ENCODE peak calls at places on chromosomes 11 and 22, in nine cellular contexts. V, Q, Z, U, D, N, I, B and W are unnamed samples.

GRCh38 chr11:36361472-36361871 is 65.4 kb downstream of the PRR5L start:
- DNase-seq in V (no peak), Q (no peak), Z (no peak), U (no peak), D (no peak), N (no peak), I (no peak), B (no peak), W (no peak)

GRCh38 chr22:37907036-37907954 is 1.2 kb downstream of the MICALL1 start:
- DNase-seq in Q (no peak), U (no peak), V (no peak), I (no peak), N (no peak), D (no peak), Z (no peak), B (no peak), W (no peak)

GRCh38 chr11:86167499-86168161 is 76.9 kb upstream of the EED start:
- DNase-seq in Q (no peak), N (no peak), V (no peak), I (no peak), U (no peak), D (no peak), B (no peak), Z (no peak), W (no peak)

GRCh38 chr11:20249313-20249873 is 89.1 kb upstream of the DBX1 start:
- DNase-seq in U (no peak), N (no peak), I (no peak), Q (no peak), V (no peak), B (no peak), Z (no peak), D (no peak), W (no peak)

GRCh38 chr11:96338910-96339703 is 3.9 kb downstream of the MAML2 start:
- DNase-seq in V (peak), D (no peak), U (peak), Z (peak), Q (peak), I (no peak), B (no peak), N (no peak), W (peak)

GRCh38 chr11:134231958-134232674 is 7.6 kb downstream of the VPS26B start:
- DNase-seq in I (no peak), Z (no peak), D (no peak), U (no peak), N (no peak), B (no peak), Q (no peak), V (no peak), W (no peak)

GRCh38 chr22:46935506-46936377 is 173.3 kb downstream of the TBC1D22A start:
- DNase-seq in D (peak), Q (peak), V (no peak), B (no peak), N (no peak), Z (no peak), I (no peak), U (no peak), W (peak)

GRCh38 chr11:29173660-29174062 is 843.2 kb downstream of the KCNA4 start:
- DNase-seq in I (no peak), D (no peak), B (no peak), N (no peak), V (no peak), U (no peak), Z (no peak), Q (no peak), W (no peak)

GRCh38 chr11:68295940-68296339 is 16.5 kb upstream of the LRP5 start:
- DNase-seq in Z (no peak), Q (no peak), I (no peak), U (no peak), D (no peak), B (no peak), V (no peak), N (no peak), W (peak)

GRCh38 chr11:17277024-17277584 is 565 bp downstream of the NUCB2 start:
- DNase-seq in U (peak), Z (no peak), D (peak), Q (no peak), I (no peak), B (no peak), N (no peak), V (no peak), W (no peak)

GRCh38 chr22:23762866-23763578 is at the start of gene C22orf15:
- DNase-seq in B (peak), I (no peak), U (no peak), N (no peak), V (no peak), D (no peak), Q (no peak), Z (no peak), W (no peak)

GRCh38 chr22:22811016-22812009 is 76.3 kb upstream of the IGLL5 start:
- DNase-seq in N (no peak), Z (peak), V (no peak), Q (no peak), B (no peak), D (no peak), I (no peak), U (peak), W (no peak)

GRCh38 chr22:35212020-35212419 is 45.3 kb upstream of the HMGXB4 start:
- DNase-seq in U (no peak), Q (peak), B (no peak), I (no peak), Z (no peak), D (peak), V (no peak), N (no peak), W (no peak)

GRCh38 chr22:19722175-19722914 is 994 bp upstream of the GP1BB start:
- DNase-seq in D (no peak), U (no peak), I (no peak), V (no peak), Z (no peak), B (peak), Q (no peak), N (no peak), W (no peak)

GRCh38 chr11:71165771-71166170 is 86.6 kb downstream of the SHANK2 start:
- DNase-seq in D (no peak), U (no peak), Z (peak), B (no peak), Q (no peak), V (no peak), N (no peak), I (no peak), W (no peak)

GRCh38 chr11:102279641-102280170 is 37.6 kb upstream of the BIRC3 start:
- DNase-seq in D (peak), N (no peak), Z (no peak), I (no peak), B (no peak), U (no peak), Q (peak), V (no peak), W (no peak)

GRCh38 chr11:65588199-65589054 is 7.2 kb downstream of the KCNK7 start:
- DNase-seq in Z (peak), V (no peak), D (peak), Q (peak), N (peak), I (no peak), U (peak), B (peak), W (peak)

GRCh38 chr11:6238902-6239301 is at the start of gene CNGA4:
- DNase-seq in U (peak), Z (no peak), N (no peak), V (no peak), I (no peak), B (peak), Q (no peak), D (no peak), W (no peak)

GRCh38 chr22:39375646-39376045 is 23.9 kb upstream of the TAB1 start:
- DNase-seq in U (no peak), Q (no peak), V (no peak), I (no peak), Z (no peak), D (no peak), B (no peak), N (no peak), W (no peak)

GRCh38 chr22:19367763-19368367 is 63.7 kb downstream of the HIRA start:
- DNase-seq in D (no peak), Q (no peak), U (no peak), N (no peak), B (no peak), Z (no peak), I (no peak), V (no peak), W (no peak)

GRCh38 chr22:46436595-46437163 is 100.7 kb downstream of the CELSR1 start:
- DNase-seq in I (no peak), V (no peak), Z (no peak), B (no peak), Q (no peak), U (no peak), N (no peak), D (no peak), W (no peak)

GRCh38 chr11:45347343-45347742 is 61.2 kb upstream of the SYT13 start:
- DNase-seq in D (no peak), V (no peak), Q (no peak), B (peak), N (no peak), Z (no peak), U (no peak), I (no peak), W (no peak)

GRCh38 chr22:24201681-24202590 is 20.6 kb downstream of the SUSD2 start:
- DNase-seq in U (no peak), B (no peak), Q (no peak), D (no peak), I (no peak), N (no peak), Z (no peak), V (no peak), W (no peak)

GRCh38 chr11:128938156-128938885 is 4.3 kb downstream of the TP53AIP1 start:
- DNase-seq in B (no peak), N (no peak), Q (no peak), U (no peak), Z (peak), V (no peak), I (no peak), D (no peak), W (no peak)

GRCh38 chr11:44718612-44719390 is 8.0 kb upstream of the TSPAN18 start:
- DNase-seq in N (no peak), D (no peak), I (no peak), Q (no peak), B (no peak), Z (no peak), U (no peak), V (no peak), W (no peak)

GRCh38 chr11:57318178-57318577 is 6.6 kb downstream of the TNKS1BP1 start:
- DNase-seq in U (no peak), N (no peak), V (no peak), Z (no peak), D (no peak), I (no peak), Q (no peak), B (no peak), W (no peak)

GRCh38 chr11:12330491-12331231 is 46.7 kb upstream of the PARVA start:
- DNase-seq in I (no peak), B (peak), Z (no peak), D (no peak), U (no peak), Q (no peak), N (no peak), V (peak), W (no peak)

GRCh38 chr11:22808559-22809197 is 20.9 kb downstream of the SVIP start:
- DNase-seq in U (no peak), N (no peak), Z (no peak), I (no peak), V (no peak), B (no peak), D (no peak), Q (no peak), W (no peak)

GRCh38 chr11:46200537-46201281 is 76.8 kb upstream of the CREB3L1 start:
- DNase-seq in V (no peak), Q (peak), Z (no peak), B (no peak), N (no peak), U (no peak), I (no peak), D (no peak), W (no peak)

GRCh38 chr22:17918840-17919239 is 105.5 kb downstream of the MICAL3 start:
- DNase-seq in D (no peak), U (no peak), V (no peak), I (no peak), B (no peak), N (no peak), Z (no peak), Q (no peak), W (no peak)

GRCh38 chr11:19995131-19995530 is 165.1 kb downstream of the DBX1 start:
- DNase-seq in D (no peak), I (no peak), Q (peak), U (no peak), Z (no peak), B (no peak), N (no peak), V (no peak), W (no peak)

GRCh38 chr11:11157201-11157600 is 195.8 kb downstream of the CSNK2A3 start:
- DNase-seq in I (no peak), U (peak), Q (no peak), B (peak), D (no peak), V (no peak), Z (no peak), N (peak), W (no peak)

GRCh38 chr11:121236115-121237001 is 56.2 kb upstream of the SC5D start:
- DNase-seq in U (no peak), B (peak), I (no peak), D (no peak), V (no peak), N (no peak), Q (no peak), Z (no peak), W (no peak)

GRCh38 chr11:21511835-21512440 is 680.9 kb upstream of the ANO5 start:
- DNase-seq in I (no peak), N (no peak), Z (no peak), D (peak), Q (peak), B (peak), U (peak), V (peak), W (peak)

GRCh38 chr22:39317756-39318506 is 1.5 kb downstream of the RPL3 start:
- DNase-seq in B (no peak), Z (no peak), U (peak), Q (peak), N (no peak), I (no peak), V (no peak), D (no peak), W (no peak)

GRCh38 chr22:27879923-27880322 is 39.1 kb downstream of the PITPNB start:
- DNase-seq in B (peak), N (no peak), Z (no peak), Q (peak), V (no peak), I (no peak), U (peak), D (no peak), W (no peak)

GRCh38 chr22:39360674-39361413 is 11.1 kb downstream of the SYNGR1 start:
- DNase-seq in Q (no peak), N (no peak), Z (no peak), U (no peak), I (no peak), V (no peak), B (peak), D (peak), W (no peak)

GRCh38 chr11:128884703-128885338 is 6.3 kb upstream of the KCNJ5 start:
- DNase-seq in N (no peak), D (peak), U (peak), B (peak), V (no peak), I (peak), Q (peak), Z (no peak), W (no peak)

GRCh38 chr11:5597953-5598352 is 1.5 kb downstream of the TRIM6 start:
- DNase-seq in U (no peak), B (peak), N (no peak), Q (no peak), V (no peak), I (no peak), D (no peak), Z (no peak), W (no peak)

DNA sequence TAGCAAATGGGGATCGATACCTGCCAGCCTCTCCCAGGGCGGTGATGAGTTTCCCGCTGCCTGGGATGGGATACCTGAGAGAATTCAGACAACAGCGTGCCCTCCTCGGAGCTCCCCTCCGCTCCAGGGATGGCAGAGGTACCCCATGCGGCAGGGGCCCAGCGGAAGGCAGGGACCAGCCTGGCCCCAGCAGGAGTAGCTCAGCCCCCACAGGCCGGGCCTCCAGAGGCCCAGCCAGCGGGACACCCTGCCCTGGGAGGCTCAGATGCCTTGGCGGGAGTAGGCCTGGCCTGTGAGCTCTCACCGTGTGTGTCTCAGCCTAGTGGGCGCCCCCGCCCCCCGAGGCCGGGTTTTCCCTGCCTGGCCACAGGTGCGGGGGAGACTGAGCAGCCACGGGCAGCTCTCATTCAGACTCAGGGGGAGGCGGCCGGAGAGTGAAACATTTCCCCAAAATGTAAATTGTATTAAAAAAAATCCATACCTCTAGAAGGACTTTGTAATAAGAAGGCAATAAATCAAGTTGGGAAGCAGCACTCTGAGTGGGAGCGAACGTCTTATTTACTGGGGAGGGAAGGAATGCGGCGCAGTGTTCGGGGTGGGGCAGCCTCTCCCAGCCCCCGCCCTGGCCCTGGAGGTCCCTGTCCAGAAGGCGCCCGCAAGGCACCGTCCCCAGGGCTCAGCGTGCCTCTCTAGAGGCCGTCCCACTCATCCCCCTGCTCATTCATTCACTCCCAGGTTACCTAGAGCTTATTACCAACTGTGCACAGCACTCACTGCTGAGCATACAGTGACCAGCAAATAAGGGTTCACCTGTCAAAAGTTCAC is 888.0 kb downstream of the BRD1 start:
- DNase-seq in N (no peak), U (no peak), Q (no peak), D (no peak), I (no peak), Z (no peak), B (no peak), V (no peak), W (no peak)
- H3K27ac ChIP-seq in N (no peak), U (no peak), Q (no peak), D (no peak), I (no peak), Z (no peak), B (no peak), V (no peak), W (no peak)

GRCh38 chr11:48207881-48208280 is 8.7 kb upstream of the OR4B1 start:
- DNase-seq in B (no peak), D (no peak), I (no peak), V (no peak), N (no peak), Z (no peak), U (no peak), Q (no peak), W (no peak)
- H3K27ac ChIP-seq in B (no peak), D (no peak), I (no peak), V (no peak), N (no peak), Z (no peak), U (no peak), Q (no peak), W (no peak)

DNA sequence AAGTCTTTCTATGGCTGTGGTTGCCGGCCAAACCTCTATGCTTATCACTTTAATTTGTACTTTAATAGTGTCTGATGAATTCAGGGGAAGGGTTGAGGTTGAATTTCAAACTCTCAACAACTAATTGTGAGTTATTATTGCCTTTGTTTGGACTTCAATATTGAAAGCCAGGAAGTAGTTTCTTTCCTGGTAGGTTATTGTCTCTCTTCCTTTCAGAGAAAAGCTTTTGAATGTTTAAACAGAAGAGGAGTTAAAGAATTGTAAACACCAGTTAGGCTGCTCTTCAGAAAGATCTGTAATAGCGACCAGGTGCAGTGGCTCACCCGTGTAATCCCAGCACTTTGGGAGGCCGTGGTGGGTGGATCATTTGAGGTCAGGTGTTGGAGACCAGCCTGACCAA is 22.2 kb downstream of the NNMT start:
- DNase-seq in Z (no peak), N (no peak), V (no peak), U (no peak), B (peak), Q (no peak), D (no peak), I (no peak), W (no peak)
- H3K27ac ChIP-seq in Z (peak), N (no peak), V (no peak), U (no peak), B (no peak), Q (no peak), D (peak), I (no peak), W (peak)

DNA sequence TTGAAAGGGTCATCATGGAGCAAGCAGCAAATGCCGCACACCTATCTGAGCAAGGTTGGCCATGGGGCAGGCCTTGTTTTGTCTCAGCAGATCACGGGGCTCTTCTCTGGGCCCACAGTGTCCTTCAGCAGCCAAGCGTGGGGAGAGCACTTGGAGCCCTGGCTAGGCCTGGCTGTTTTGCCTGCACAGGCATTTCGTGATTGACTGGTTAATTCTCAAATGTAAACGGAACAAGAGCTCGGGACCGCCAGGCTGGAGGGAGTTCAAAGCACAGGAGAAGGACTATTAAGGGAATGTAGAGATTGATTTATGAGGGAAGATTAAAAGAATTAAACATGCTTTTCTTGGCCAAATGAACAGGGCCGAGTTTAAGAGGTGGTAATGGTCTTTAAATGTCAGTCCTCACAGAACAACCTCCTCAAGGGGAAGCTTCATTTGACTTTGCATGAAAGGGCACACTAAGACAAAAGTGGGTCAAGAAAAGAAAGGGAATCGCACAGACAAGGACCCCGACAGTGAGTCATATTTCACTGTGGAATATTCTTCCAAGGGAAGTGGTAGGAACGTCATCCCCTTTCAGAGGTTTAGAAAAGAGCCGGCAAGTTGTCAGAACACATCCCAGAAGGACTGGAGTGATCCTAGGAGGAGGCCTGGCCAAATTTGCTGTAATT is 20.7 kb downstream of the SPON1 start:
- DNase-seq in Q (peak), Z (no peak), B (no peak), V (no peak), D (peak), I (peak), U (no peak), N (no peak), W (no peak)
- H3K27ac ChIP-seq in Q (peak), Z (no peak), B (no peak), V (no peak), D (peak), I (peak), U (no peak), N (no peak), W (no peak)